ENCODE peak calls at places on chromosomes 13 and 19, in ten cellular contexts. D is NCI-H1092; U is ureter; W is EL; J is RPMI7951; S is AG08395; F is BJ; I is D721Med; P is stimulated activated CD4-positive, alpha-beta T cell treated with anti-CD3 and anti-CD28 coated beads, TNF-alpha, amount 100 ng/mL, for 4 hours; T is T-helper 1 cell. E is an unnamed sample.

GRCh38 chr19:43465468-43466120 is at the start of gene LYPD3:
- DNase-seq in S (peak), P (no peak), U (peak), D (no peak), W (peak), J (no peak), I (no peak), T (no peak), F (peak), E (peak)

GRCh38 chr13:24627864-24628418 is 52.3 kb upstream of the ATP12A start:
- DNase-seq in T (no peak), U (no peak), P (no peak), I (no peak), D (no peak), W (no peak), F (no peak), J (no peak), S (no peak), E (no peak)

GRCh38 chr19:40604647-40605200 is 3.6 kb downstream of the LTBP4 start:
- DNase-seq in U (peak), T (peak), D (no peak), W (no peak), J (peak), S (no peak), I (no peak), F (no peak), P (no peak), E (no peak)

GRCh38 chr19:19381007-19381926 is 24.2 kb upstream of the GATAD2A start:
- DNase-seq in D (no peak), T (no peak), J (no peak), U (no peak), P (no peak), W (no peak), F (no peak), S (no peak), I (no peak), E (no peak)

GRCh38 chr19:50870417-50871089 is 2.7 kb upstream of the KLK2 start:
- DNase-seq in W (no peak), F (no peak), S (no peak), J (no peak), D (no peak), P (no peak), I (no peak), U (no peak), T (peak), E (no peak)

GRCh38 chr13:100210966-100211710 is 122.2 kb downstream of the PCCA start:
- DNase-seq in F (no peak), T (no peak), D (no peak), P (no peak), J (no peak), U (no peak), I (no peak), S (no peak), W (peak), E (no peak)

GRCh38 chr13:111436446-111436845 is 116.0 kb downstream of the TEX29 start:
- DNase-seq in J (no peak), I (no peak), F (no peak), S (no peak), P (no peak), W (no peak), D (no peak), T (no peak), U (no peak), E (no peak)

GRCh38 chr19:54141356-54141755 is 3.8 kb downstream of the CNOT3 start:
- DNase-seq in P (no peak), T (no peak), J (no peak), U (no peak), F (peak), S (peak), D (no peak), I (no peak), W (peak), E (no peak)

GRCh38 chr13:42985312-42986175 is 6.5 kb downstream of the EPSTI1 start:
- DNase-seq in I (no peak), U (peak), D (no peak), T (no peak), S (no peak), J (peak), P (no peak), F (no peak), W (no peak), E (no peak)

GRCh38 chr13:34853161-34853560 is 88.9 kb upstream of the NBEA start:
- DNase-seq in I (no peak), W (no peak), J (no peak), U (no peak), P (no peak), S (no peak), T (no peak), F (no peak), D (no peak), E (no peak)

GRCh38 chr19:51144482-51145045 is 2.5 kb downstream of the SIGLEC7 start:
- DNase-seq in I (no peak), T (no peak), W (no peak), D (no peak), J (no peak), P (no peak), U (no peak), F (no peak), S (no peak), E (no peak)

GRCh38 chr13:39897636-39898035 is 242.2 kb downstream of the COG6 start:
- DNase-seq in U (no peak), I (no peak), W (no peak), D (no peak), S (no peak), T (no peak), P (no peak), F (no peak), J (no peak), E (no peak)

GRCh38 chr19:293436-294110 is 2.4 kb upstream of the PLPP2 start:
- DNase-seq in P (no peak), J (no peak), F (no peak), W (no peak), U (no peak), T (no peak), S (no peak), I (no peak), D (no peak), E (no peak)

GRCh38 chr19:46958542-46958941 is 61.1 kb upstream of the NPAS1 start:
- DNase-seq in W (peak), U (no peak), F (peak), T (peak), D (no peak), S (peak), P (no peak), I (no peak), J (peak), E (no peak)

GRCh38 chr13:40383132-40383531 is 283.3 kb downstream of the FOXO1 start:
- DNase-seq in T (no peak), J (no peak), F (no peak), U (no peak), D (no peak), S (no peak), P (no peak), W (no peak), I (no peak), E (no peak)

GRCh38 chr19:9436358-9436757 is 985 bp upstream of the ZNF266 start:
- DNase-seq in W (no peak), T (no peak), D (no peak), S (no peak), J (no peak), I (no peak), P (no peak), U (no peak), F (no peak), E (no peak)

GRCh38 chr13:99604636-99605035 is 103.4 kb downstream of the TM9SF2 start:
- DNase-seq in S (no peak), D (no peak), P (no peak), I (no peak), U (no peak), W (no peak), T (no peak), J (no peak), F (no peak), E (no peak)

GRCh38 chr19:13957107-13957506 is 4.8 kb downstream of the DCAF15 start:
- DNase-seq in T (no peak), W (no peak), J (no peak), P (no peak), I (no peak), S (no peak), D (no peak), U (no peak), F (no peak), E (no peak)

GRCh38 chr13:112775791-112776279 is 86.0 kb downstream of the ATP11A start:
- DNase-seq in D (no peak), U (no peak), W (no peak), T (no peak), I (peak), S (no peak), J (no peak), F (no peak), P (no peak), E (no peak)

GRCh38 chr19:29678484-29679106 is 13.3 kb downstream of the PLEKHF1 start:
- DNase-seq in T (no peak), W (no peak), D (no peak), U (peak), J (no peak), P (no peak), I (no peak), F (no peak), S (no peak), E (no peak)

GRCh38 chr13:36251528-36251927 is 37.2 kb upstream of the SOHLH2 start:
- DNase-seq in T (no peak), D (no peak), U (no peak), F (no peak), J (no peak), P (no peak), I (no peak), W (no peak), S (peak), E (no peak)

GRCh38 chr13:33849211-33849610 is 31.3 kb downstream of the RFC3 start:
- DNase-seq in W (no peak), J (no peak), D (no peak), F (no peak), P (no peak), S (no peak), I (no peak), T (no peak), U (no peak), E (no peak)

GRCh38 chr19:58338825-58339558 is 12.2 kb downstream of the ZSCAN22 start:
- DNase-seq in U (no peak), D (no peak), S (no peak), P (no peak), F (no peak), J (no peak), I (no peak), T (no peak), W (peak), E (no peak)

GRCh38 chr19:51027873-51028272 is 1.5 kb upstream of the KLK11 start:
- DNase-seq in W (no peak), P (no peak), S (no peak), T (no peak), I (no peak), U (no peak), F (no peak), J (no peak), D (no peak), E (no peak)